ENCODE peak calls at places on chromosomes 13 and 19, in four cellular contexts. M, H, T and P are unnamed samples.

GRCh38 chr19:41407271-41407670 is 9.7 kb downstream of the BCKDHA start:
- DNase-seq in M (no peak), H (no peak), T (peak), P (no peak)

GRCh38 chr13:106906431-106906996 is 338.6 kb upstream of the ARGLU1 start:
- DNase-seq in M (no peak), H (no peak), T (no peak), P (no peak)

GRCh38 chr13:30526612-30527217 is 61.0 kb upstream of the HMGB1 start:
- DNase-seq in M (no peak), H (no peak), T (peak), P (no peak)

GRCh38 chr19:14198384-14199376 is 7.3 kb downstream of the ADGRL1 start:
- DNase-seq in M (no peak), H (no peak), T (no peak), P (no peak)

GRCh38 chr13:36421447-36421846 is 10.8 kb upstream of the CCNA1 start:
- DNase-seq in M (no peak), H (peak), T (no peak), P (no peak)

GRCh38 chr19:30342901-30343300 is 29.3 kb upstream of the ZNF536 start:
- DNase-seq in M (no peak), H (no peak), T (no peak), P (no peak)

GRCh38 chr13:113546571-113547247 is 37.8 kb upstream of the TFDP1 start:
- DNase-seq in M (no peak), H (no peak), T (no peak), P (no peak)

GRCh38 chr13:37338721-37339120 is 233.3 kb upstream of the CSNK1A1L start:
- DNase-seq in M (no peak), H (no peak), T (no peak), P (no peak)

GRCh38 chr13:36875955-36876354 is 44.1 kb downstream of the SMAD9 start:
- DNase-seq in M (no peak), H (no peak), T (no peak), P (no peak)

GRCh38 chr13:79365981-79366380 is 40.1 kb downstream of the RBM26 start:
- DNase-seq in M (no peak), H (no peak), T (no peak), P (no peak)

GRCh38 chr13:75908137-75908536 is 272.0 kb downstream of the LMO7 start:
- DNase-seq in M (no peak), H (no peak), T (peak), P (no peak)

GRCh38 chr13:113927661-113928581 is 46.0 kb downstream of the C13orf46 start:
- DNase-seq in M (peak), H (no peak), T (no peak), P (no peak)

GRCh38 chr19:31073485-31074221 is 275.6 kb downstream of the TSHZ3 start:
- DNase-seq in M (no peak), H (no peak), T (peak), P (no peak)

GRCh38 chr13:98451676-98452105 is 125.2 kb downstream of the STK24 start:
- DNase-seq in M (no peak), H (no peak), T (no peak), P (no peak)

GRCh38 chr13:102726430-102726829 is 31.6 kb upstream of the METTL21C start:
- DNase-seq in M (no peak), H (peak), T (no peak), P (no peak)

GRCh38 chr13:111542530-111543341 is 222.3 kb downstream of the TEX29 start:
- DNase-seq in M (no peak), H (no peak), T (no peak), P (no peak)

GRCh38 chr19:12834976-12835757 is 788 bp upstream of the RTBDN start:
- DNase-seq in M (no peak), H (peak), T (peak), P (no peak)
- H3K4me3 ChIP-seq in M (no peak), H (peak), T (no peak), P (no peak)

GRCh38 chr19:2239771-2240770 is 3.4 kb downstream of the SF3A2 start:
- DNase-seq in M (no peak), H (no peak), T (peak), P (no peak)
- H3K4me3 ChIP-seq in M (peak), H (peak), T (peak), P (peak)

GRCh38 chr19:6481541-6482342 is at the start of gene DENND1C:
- DNase-seq in M (no peak), H (peak), T (peak), P (no peak)
- H3K4me3 ChIP-seq in M (no peak), H (no peak), T (no peak), P (no peak)

GRCh38 chr19:13119654-13120053 is 1.6 kb downstream of the NACC1 start:
- DNase-seq in M (no peak), H (no peak), T (no peak), P (no peak)
- H3K4me3 ChIP-seq in M (peak), H (peak), T (peak), P (peak)

DNA sequence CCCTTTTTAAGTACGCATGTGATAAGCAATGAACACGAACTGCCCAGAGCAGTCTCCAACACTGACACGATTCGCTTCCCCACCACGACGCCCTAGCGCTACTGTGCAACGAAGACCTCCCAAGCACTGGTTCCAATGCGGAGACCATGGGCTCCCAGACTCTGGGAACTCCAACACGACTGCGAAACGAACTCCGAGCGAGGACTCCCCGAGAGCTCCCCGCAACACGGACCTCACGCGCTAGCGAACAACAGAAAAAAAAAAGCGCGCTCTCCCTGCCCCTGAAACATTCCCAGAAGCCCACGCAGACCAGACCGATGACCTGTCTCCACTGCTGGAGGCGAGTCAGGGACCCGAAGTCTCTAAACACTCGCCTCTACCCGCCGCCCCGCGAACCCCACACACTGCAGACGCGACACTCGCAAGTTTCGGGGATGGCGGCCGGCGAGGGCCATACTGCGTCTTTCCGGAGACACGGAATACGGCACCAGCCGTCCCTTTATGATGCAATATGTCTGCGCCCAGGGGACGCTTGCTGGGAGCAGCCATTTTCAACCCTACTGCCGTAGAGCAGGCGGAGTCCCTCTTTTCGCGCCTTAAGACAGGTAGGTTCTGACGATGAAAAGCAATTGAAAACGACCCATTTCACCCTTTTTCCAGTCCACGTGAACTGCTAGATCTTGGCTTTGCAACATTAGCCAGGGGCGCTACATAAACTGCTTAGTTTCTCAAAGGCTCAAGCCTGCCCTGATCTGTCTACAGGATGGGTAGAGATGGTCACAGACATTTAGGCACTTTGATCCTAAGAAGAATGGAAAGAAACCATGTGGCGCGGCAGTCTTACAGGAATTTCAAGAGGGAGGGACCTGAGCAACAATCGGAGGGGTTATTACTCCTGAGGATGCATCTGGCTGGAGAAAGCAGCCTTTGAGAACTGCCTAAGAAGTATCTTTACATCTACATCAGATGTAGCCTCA is at the start of gene ZNF577:
- DNase-seq in M (peak), H (no peak), T (peak), P (peak)
- H3K4me3 ChIP-seq in M (peak), H (no peak), T (peak), P (peak)